ENCODE peak calls at places on chromosomes 7 and 10, in seven cellular contexts. One of them, this sample, is unnamed.

GRCh38 chr7:2314209-2314955 is at the start of gene SNX8:
- DNase-seq in adipocyte: peak; percentile 94
- DNase-seq in NT2/D1: peak; percentile 63
- DNase-seq in endothelial cell of umbilical vein: peak; percentile 81
- DNase-seq in MM.1S: peak; percentile 93
- DNase-seq in fibroblast of lung: peak; percentile 83
- DNase-seq in SK-N-MC: no peak
- DNase-seq in this sample: peak; percentile 95

GRCh38 chr7:23938230-23938629 is 228.2 kb downstream of the STK31 start:
- DNase-seq in adipocyte: no peak
- DNase-seq in NT2/D1: no peak
- DNase-seq in fibroblast of lung: no peak
- DNase-seq in MM.1S: no peak
- DNase-seq in SK-N-MC: no peak
- DNase-seq in endothelial cell of umbilical vein: no peak
- DNase-seq in this sample: no peak

GRCh38 chr7:110557136-110557535 is 533.8 kb upstream of the LRRN3 start:
- DNase-seq in endothelial cell of umbilical vein: no peak
- DNase-seq in MM.1S: no peak
- DNase-seq in NT2/D1: no peak
- DNase-seq in SK-N-MC: no peak
- DNase-seq in fibroblast of lung: no peak
- DNase-seq in adipocyte: no peak
- DNase-seq in this sample: no peak

GRCh38 chr7:1064581-1064980 is 20.2 kb downstream of the GPR146 start:
- DNase-seq in NT2/D1: no peak
- DNase-seq in fibroblast of lung: no peak
- DNase-seq in endothelial cell of umbilical vein: no peak
- DNase-seq in MM.1S: no peak
- DNase-seq in adipocyte: no peak
- DNase-seq in SK-N-MC: no peak
- DNase-seq in this sample: no peak

GRCh38 chr10:24849537-24850299 is 102.7 kb downstream of the PRTFDC1 start:
- DNase-seq in fibroblast of lung: no peak
- DNase-seq in SK-N-MC: no peak
- DNase-seq in endothelial cell of umbilical vein: peak; percentile 80
- DNase-seq in adipocyte: no peak
- DNase-seq in NT2/D1: no peak
- DNase-seq in MM.1S: no peak
- DNase-seq in this sample: no peak

GRCh38 chr7:16739863-16740622 is 13.5 kb upstream of the TSPAN13 start:
- DNase-seq in fibroblast of lung: peak; percentile 97
- DNase-seq in endothelial cell of umbilical vein: peak; percentile 88
- DNase-seq in SK-N-MC: no peak
- DNase-seq in NT2/D1: no peak
- DNase-seq in MM.1S: no peak
- DNase-seq in adipocyte: peak; percentile 57
- DNase-seq in this sample: peak; percentile 95

GRCh38 chr7:157499121-157499834 is 162.5 kb downstream of the DNAJB6 start:
- DNase-seq in MM.1S: no peak
- DNase-seq in endothelial cell of umbilical vein: no peak
- DNase-seq in SK-N-MC: no peak
- DNase-seq in adipocyte: no peak
- DNase-seq in NT2/D1: no peak
- DNase-seq in fibroblast of lung: no peak
- DNase-seq in this sample: no peak

GRCh38 chr7:105009667-105010537 is 4.1 kb upstream of the KMT2E start:
- DNase-seq in endothelial cell of umbilical vein: peak; percentile 45
- DNase-seq in NT2/D1: no peak
- DNase-seq in SK-N-MC: no peak
- DNase-seq in MM.1S: no peak
- DNase-seq in adipocyte: no peak
- DNase-seq in fibroblast of lung: no peak
- DNase-seq in this sample: peak; percentile 30

GRCh38 chr10:75461672-75462649 is 30.5 kb downstream of the LRMDA start:
- DNase-seq in SK-N-MC: no peak
- DNase-seq in NT2/D1: no peak
- DNase-seq in endothelial cell of umbilical vein: no peak
- DNase-seq in adipocyte: no peak
- DNase-seq in MM.1S: no peak
- DNase-seq in fibroblast of lung: no peak
- DNase-seq in this sample: no peak

GRCh38 chr7:4271716-4272015 is 410.4 kb upstream of the FOXK1 start:
- DNase-seq in SK-N-MC: no peak
- DNase-seq in endothelial cell of umbilical vein: no peak
- DNase-seq in NT2/D1: no peak
- DNase-seq in adipocyte: no peak
- DNase-seq in fibroblast of lung: no peak
- DNase-seq in MM.1S: no peak
- DNase-seq in this sample: no peak

GRCh38 chr10:129683519-129683918 is 216.5 kb downstream of the MGMT start:
- DNase-seq in NT2/D1: no peak
- DNase-seq in SK-N-MC: no peak
- DNase-seq in MM.1S: no peak
- DNase-seq in endothelial cell of umbilical vein: no peak
- DNase-seq in adipocyte: no peak
- DNase-seq in fibroblast of lung: no peak
- DNase-seq in this sample: no peak

GRCh38 chr10:124539935-124540641 is 78.5 kb downstream of the LHPP start:
- DNase-seq in NT2/D1: no peak
- DNase-seq in endothelial cell of umbilical vein: peak; percentile 45
- DNase-seq in fibroblast of lung: peak; percentile 44
- DNase-seq in adipocyte: peak; percentile 57
- DNase-seq in SK-N-MC: no peak
- DNase-seq in MM.1S: peak; percentile 42
- DNase-seq in this sample: peak; percentile 66

GRCh38 chr7:71735961-71736556 is 604.1 kb downstream of the GALNT17 start:
- DNase-seq in MM.1S: peak; percentile 61
- DNase-seq in NT2/D1: peak; percentile 90
- DNase-seq in fibroblast of lung: peak; percentile 63
- DNase-seq in endothelial cell of umbilical vein: peak; percentile 24
- DNase-seq in SK-N-MC: no peak
- DNase-seq in adipocyte: peak; percentile 81
- DNase-seq in this sample: peak; percentile 67

GRCh38 chr10:6647811-6648526 is 67.9 kb upstream of the PRKCQ start:
- DNase-seq in fibroblast of lung: peak; percentile 14
- DNase-seq in adipocyte: peak; percentile 9
- DNase-seq in endothelial cell of umbilical vein: peak; percentile 15
- DNase-seq in SK-N-MC: no peak
- DNase-seq in MM.1S: peak; percentile 60
- DNase-seq in NT2/D1: peak; percentile 32
- DNase-seq in this sample: peak; percentile 10

GRCh38 chr7:159139202-159139601 is 5.5 kb downstream of the VIPR2 start:
- DNase-seq in MM.1S: no peak
- DNase-seq in fibroblast of lung: no peak
- DNase-seq in adipocyte: no peak
- DNase-seq in SK-N-MC: no peak
- DNase-seq in endothelial cell of umbilical vein: no peak
- DNase-seq in NT2/D1: no peak
- DNase-seq in this sample: no peak

GRCh38 chr10:114855776-114856543 is 34.4 kb downstream of the FHIP2A start:
- DNase-seq in fibroblast of lung: peak; percentile 20
- DNase-seq in MM.1S: no peak
- DNase-seq in endothelial cell of umbilical vein: peak; percentile 23
- DNase-seq in NT2/D1: no peak
- DNase-seq in adipocyte: peak; percentile 36
- DNase-seq in SK-N-MC: no peak
- DNase-seq in this sample: peak; percentile 58

DNA sequence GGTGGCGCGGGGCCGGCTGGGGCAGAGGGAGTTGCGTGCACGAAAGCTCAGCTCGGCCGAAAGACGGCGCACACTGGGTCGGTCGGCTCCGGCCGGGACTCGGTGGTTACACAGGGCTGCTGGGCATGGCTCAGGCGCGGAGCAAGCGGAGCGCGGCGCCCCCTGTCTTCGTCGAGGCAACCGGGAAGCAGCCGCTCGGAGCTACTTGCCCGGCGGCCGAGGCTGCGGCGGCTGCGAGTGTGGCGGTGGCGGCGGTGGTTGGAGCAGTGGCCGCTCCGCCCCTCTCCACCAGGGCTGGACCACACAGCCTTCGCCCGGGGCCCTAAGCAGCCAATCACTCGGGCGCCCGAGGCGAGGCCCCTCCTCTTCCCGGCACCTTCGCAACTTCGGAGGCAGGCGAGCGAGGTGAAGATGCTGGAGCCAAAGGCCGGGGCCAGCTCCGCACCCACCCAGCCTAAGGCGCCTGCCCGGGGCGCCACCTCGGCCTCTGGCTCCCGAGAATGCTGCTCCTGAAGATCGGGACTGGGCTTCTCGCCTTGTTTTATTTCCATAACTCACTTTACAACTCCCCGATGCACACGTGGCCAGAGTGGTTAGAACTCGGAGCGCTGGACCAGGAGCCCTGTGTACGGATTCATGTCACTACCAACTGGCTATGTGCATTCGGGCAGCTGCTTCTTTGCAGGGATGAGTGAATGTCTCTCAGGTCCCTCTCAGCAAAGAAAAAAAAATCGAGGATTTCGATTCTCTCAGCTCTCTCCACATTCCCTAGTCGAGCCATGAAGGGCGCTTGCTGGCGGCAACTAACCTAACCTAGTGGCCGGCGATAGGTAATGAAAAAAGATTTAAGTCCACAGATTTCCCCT is at the start of gene TLL2:
- DNase-seq in SK-N-MC: no peak
- DNase-seq in fibroblast of lung: peak; percentile 82
- DNase-seq in endothelial cell of umbilical vein: peak; percentile 94
- DNase-seq in adipocyte: peak; percentile 95
- DNase-seq in MM.1S: peak; percentile 91
- DNase-seq in NT2/D1: peak; percentile 88
- DNase-seq in this sample: peak; percentile 94
- H3K9ac ChIP-seq in SK-N-MC: no peak within 1 kb of the TSS
- H3K9ac ChIP-seq in fibroblast of lung: no peak within 1 kb of the TSS
- H3K9ac ChIP-seq in endothelial cell of umbilical vein: no peak within 1 kb of the TSS
- H3K9ac ChIP-seq in adipocyte: peak within 1 kb of the TSS; percentile 51
- H3K9ac ChIP-seq in MM.1S: peak within 1 kb of the TSS; percentile 16
- H3K9ac ChIP-seq in NT2/D1: peak within 1 kb of the TSS; percentile 79
- H3K9ac ChIP-seq in this sample: peak within 1 kb of the TSS; percentile 13

DNA sequence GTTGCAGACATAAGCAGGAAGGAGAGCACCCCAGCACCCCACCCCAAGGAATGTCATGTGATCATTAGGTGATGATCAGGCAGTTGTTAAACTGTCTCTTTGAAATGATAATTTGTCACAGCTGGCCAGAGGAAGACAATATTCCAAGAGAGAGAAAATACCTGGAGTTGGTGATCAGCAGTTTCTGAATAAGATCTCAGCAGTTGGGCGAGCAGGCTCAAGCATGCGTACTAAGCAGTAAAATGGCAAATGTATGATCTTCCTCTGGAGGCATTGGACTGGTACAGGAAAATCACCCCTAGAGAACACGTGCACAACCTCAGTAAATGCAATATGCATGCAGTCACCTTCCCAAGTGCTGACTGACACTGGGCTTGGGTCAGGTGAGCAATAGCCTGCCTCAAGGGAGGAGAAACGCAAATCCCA is 250.1 kb upstream of the MBL2 start:
- DNase-seq in SK-N-MC: no peak
- DNase-seq in MM.1S: no peak
- DNase-seq in adipocyte: no peak
- DNase-seq in NT2/D1: peak; percentile 9
- DNase-seq in endothelial cell of umbilical vein: no peak
- DNase-seq in fibroblast of lung: no peak
- DNase-seq in this sample: no peak
- H3K9ac ChIP-seq in SK-N-MC: no peak overlapping the region
- H3K9ac ChIP-seq in MM.1S: no peak overlapping the region
- H3K9ac ChIP-seq in adipocyte: no peak overlapping the region
- H3K9ac ChIP-seq in NT2/D1: no peak overlapping the region
- H3K9ac ChIP-seq in endothelial cell of umbilical vein: no peak overlapping the region
- H3K9ac ChIP-seq in fibroblast of lung: no peak overlapping the region
- H3K9ac ChIP-seq in this sample: no peak overlapping the region

GRCh38 chr7:156232931-156233705 is 407.5 kb upstream of the RNF32 start:
- DNase-seq in NT2/D1: no peak
- DNase-seq in MM.1S: no peak
- DNase-seq in endothelial cell of umbilical vein: no peak
- DNase-seq in SK-N-MC: no peak
- DNase-seq in fibroblast of lung: no peak
- DNase-seq in adipocyte: no peak
- DNase-seq in this sample: no peak

GRCh38 chr7:156234192-156234591 is 406.4 kb upstream of the RNF32 start:
- DNase-seq in endothelial cell of umbilical vein: no peak
- DNase-seq in adipocyte: no peak
- DNase-seq in NT2/D1: no peak
- DNase-seq in SK-N-MC: no peak
- DNase-seq in MM.1S: no peak
- DNase-seq in fibroblast of lung: no peak
- DNase-seq in this sample: no peak

GRCh38 chr7:156236181-156236889 is 404.2 kb upstream of the RNF32 start:
- DNase-seq in fibroblast of lung: no peak
- DNase-seq in adipocyte: no peak
- DNase-seq in SK-N-MC: no peak
- DNase-seq in NT2/D1: no peak
- DNase-seq in MM.1S: no peak
- DNase-seq in endothelial cell of umbilical vein: no peak
- DNase-seq in this sample: no peak

GRCh38 chr7:156234666-156235494 is 405.7 kb upstream of the RNF32 start:
- DNase-seq in adipocyte: no peak
- DNase-seq in SK-N-MC: no peak
- DNase-seq in fibroblast of lung: no peak
- DNase-seq in MM.1S: no peak
- DNase-seq in NT2/D1: no peak
- DNase-seq in endothelial cell of umbilical vein: no peak
- DNase-seq in this sample: no peak

GRCh38 chr7:156230576-156230975 is 410.0 kb upstream of the RNF32 start:
- DNase-seq in endothelial cell of umbilical vein: no peak
- DNase-seq in MM.1S: no peak
- DNase-seq in NT2/D1: no peak
- DNase-seq in SK-N-MC: no peak
- DNase-seq in fibroblast of lung: no peak
- DNase-seq in adipocyte: no peak
- DNase-seq in this sample: no peak
- H3K9ac ChIP-seq in endothelial cell of umbilical vein: no peak overlapping the region
- H3K9ac ChIP-seq in MM.1S: no peak overlapping the region
- H3K9ac ChIP-seq in NT2/D1: no peak overlapping the region
- H3K9ac ChIP-seq in SK-N-MC: no peak overlapping the region
- H3K9ac ChIP-seq in fibroblast of lung: no peak overlapping the region
- H3K9ac ChIP-seq in adipocyte: no peak overlapping the region
- H3K9ac ChIP-seq in this sample: no peak overlapping the region

DNA sequence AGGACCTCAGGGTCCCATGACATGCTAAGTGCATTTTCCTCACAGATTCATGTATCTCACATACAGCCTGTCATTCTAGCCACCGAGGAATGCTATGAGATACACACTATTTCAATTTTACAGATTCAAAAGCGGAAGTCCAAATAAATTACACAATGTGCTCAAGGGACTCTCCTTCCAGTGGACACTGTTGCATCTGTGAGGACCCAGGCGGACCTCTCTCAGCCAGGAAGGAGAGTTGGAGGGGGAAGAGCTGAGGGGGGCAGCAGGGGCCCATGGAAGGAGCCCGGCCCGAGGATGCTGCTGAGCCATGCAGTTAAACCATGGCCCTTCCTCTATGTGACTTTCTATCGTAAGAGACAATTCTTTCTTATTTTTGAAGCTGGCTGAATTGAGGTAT is 93.6 kb downstream of the VOPP1 start:
- DNase-seq in endothelial cell of umbilical vein: no peak
- DNase-seq in adipocyte: no peak
- DNase-seq in NT2/D1: no peak
- DNase-seq in SK-N-MC: no peak
- DNase-seq in MM.1S: no peak
- DNase-seq in fibroblast of lung: no peak
- DNase-seq in this sample: no peak
- H3K9ac ChIP-seq in endothelial cell of umbilical vein: no peak overlapping the region
- H3K9ac ChIP-seq in adipocyte: peak overlapping the region; percentile 19
- H3K9ac ChIP-seq in NT2/D1: no peak overlapping the region
- H3K9ac ChIP-seq in SK-N-MC: no peak overlapping the region
- H3K9ac ChIP-seq in MM.1S: no peak overlapping the region
- H3K9ac ChIP-seq in fibroblast of lung: no peak overlapping the region
- H3K9ac ChIP-seq in this sample: peak overlapping the region; percentile 12

GRCh38 chr7:143408247-143408685 is 390 bp downstream of the EPHA1 start:
- DNase-seq in SK-N-MC: no peak
- DNase-seq in adipocyte: no peak
- DNase-seq in fibroblast of lung: no peak
- DNase-seq in MM.1S: no peak
- DNase-seq in NT2/D1: no peak
- DNase-seq in endothelial cell of umbilical vein: no peak
- DNase-seq in this sample: no peak
- H3K9ac ChIP-seq in SK-N-MC: no peak overlapping the region
- H3K9ac ChIP-seq in adipocyte: no peak overlapping the region
- H3K9ac ChIP-seq in fibroblast of lung: no peak overlapping the region
- H3K9ac ChIP-seq in MM.1S: no peak overlapping the region
- H3K9ac ChIP-seq in NT2/D1: peak overlapping the region; percentile 89
- H3K9ac ChIP-seq in endothelial cell of umbilical vein: no peak overlapping the region
- H3K9ac ChIP-seq in this sample: no peak overlapping the region